ENCODE peak calls at places on chromosomes 3 and 15, in seven cellular contexts. U is A549, T is uterus, P is SJSA1, A is hepatocyte, Q is psoas muscle, I is IMR-90. J is an unnamed sample.

GRCh38 chr15:75329571-75329970 is 6.3 kb upstream of the COMMD4 start:
- DNase-seq in U (no peak), T (no peak), P (no peak), A (no peak), Q (no peak), I (no peak), J (peak; percentile 45)

GRCh38 chr15:66730168-66731014 is 28.4 kb downstream of the SMAD6 start:
- DNase-seq in U (no peak), T (no peak), P (peak; percentile 87), A (no peak), Q (no peak), I (peak; percentile 76), J (peak; percentile 49)

GRCh38 chr15:49982586-49982985 is 136.4 kb downstream of the ATP8B4 start:
- DNase-seq in U (no peak), T (no peak), P (no peak), A (no peak), Q (no peak), I (peak; percentile 89), J (no peak)

GRCh38 chr15:63896336-63897115 is 62.8 kb upstream of the HERC1 start:
- DNase-seq in U (peak; percentile 50), T (no peak), P (peak; percentile 34), A (no peak), Q (peak; percentile 72), I (peak; percentile 81), J (no peak)

GRCh38 chr3:125556314-125556713 is 36.3 kb upstream of the SNX4 start:
- DNase-seq in U (no peak), T (no peak), P (no peak), A (no peak), Q (no peak), I (peak; percentile 89), J (no peak)

GRCh38 chr15:31360843-31361763 is 34.5 kb downstream of the KLF13 start:
- DNase-seq in U (no peak), T (no peak), P (no peak), A (no peak), Q (no peak), I (no peak), J (no peak)

GRCh38 chr15:75723847-75724660 is 11.4 kb upstream of the CSPG4 start:
- DNase-seq in U (peak; percentile 97), T (peak; percentile 93), P (peak; percentile 71), A (peak; percentile 98), Q (peak; percentile 85), I (peak; percentile 96), J (peak; percentile 99)

GRCh38 chr3:54964081-54964480 is 36.2 kb upstream of the LRTM1 start:
- DNase-seq in U (no peak), T (no peak), P (no peak), A (no peak), Q (no peak), I (no peak), J (no peak)

GRCh38 chr3:129429080-129429451 is 630 bp upstream of the EFCAB12 start:
- DNase-seq in U (no peak), T (no peak), P (no peak), A (no peak), Q (no peak), I (no peak), J (no peak)

GRCh38 chr3:29751647-29752263 is 470.9 kb downstream of the RBMS3 start:
- DNase-seq in U (no peak), T (no peak), P (no peak), A (no peak), Q (no peak), I (no peak), J (no peak)

GRCh38 chr3:52493232-52494017 is 1.7 kb upstream of the STAB1 start:
- DNase-seq in U (no peak), T (peak; percentile 45), P (no peak), A (no peak), Q (no peak), I (no peak), J (no peak)

GRCh38 chr3:159821148-159821547 is 167.5 kb upstream of the IL12A start:
- DNase-seq in U (no peak), T (no peak), P (no peak), A (no peak), Q (no peak), I (no peak), J (no peak)

GRCh38 chr3:80696280-80696679 is 928.5 kb upstream of the ROBO1 start:
- DNase-seq in U (no peak), T (no peak), P (no peak), A (peak; percentile 85), Q (no peak), I (no peak), J (no peak)

GRCh38 chr15:65377976-65378366 is at the start of gene IGDCC3:
- DNase-seq in U (no peak), T (no peak), P (no peak), A (peak; percentile 73), Q (no peak), I (no peak), J (no peak)

GRCh38 chr3:14913071-14913925 is 34.1 kb upstream of the NR2C2 start:
- DNase-seq in U (no peak), T (no peak), P (no peak), A (no peak), Q (no peak), I (no peak), J (no peak)

GRCh38 chr3:13866406-13866965 is 13.4 kb downstream of the WNT7A start:
- DNase-seq in U (no peak), T (no peak), P (no peak), A (no peak), Q (no peak), I (no peak), J (no peak)

GRCh38 chr3:184691397-184692131 is 20.3 kb downstream of the MAGEF1 start:
- DNase-seq in U (no peak), T (peak; percentile 52), P (no peak), A (peak; percentile 70), Q (peak; percentile 35), I (peak; percentile 44), J (peak; percentile 75)

GRCh38 chr15:42373274-42373673 is 14.0 kb downstream of the CAPN3 start:
- DNase-seq in U (no peak), T (no peak), P (no peak), A (no peak), Q (peak; percentile 57), I (no peak), J (no peak)

GRCh38 chr15:63672775-63673174 is 75.6 kb downstream of the FBXL22 start:
- DNase-seq in U (no peak), T (no peak), P (no peak), A (no peak), Q (no peak), I (no peak), J (no peak)

GRCh38 chr3:30847589-30847988 is 46.9 kb downstream of the GADL1 start:
- DNase-seq in U (no peak), T (no peak), P (no peak), A (no peak), Q (no peak), I (no peak), J (no peak)

GRCh38 chr3:131107637-131108433 is 81.2 kb downstream of the NEK11 start:
- DNase-seq in U (no peak), T (no peak), P (peak; percentile 48), A (no peak), Q (no peak), I (no peak), J (no peak)

GRCh38 chr3:188298585-188298984 is 144.6 kb downstream of the LPP start:
- DNase-seq in U (no peak), T (no peak), P (no peak), A (no peak), Q (no peak), I (no peak), J (no peak)

GRCh38 chr3:122626515-122627180 is 49.2 kb downstream of the PARP15 start:
- DNase-seq in U (no peak), T (no peak), P (no peak), A (no peak), Q (no peak), I (no peak), J (no peak)

GRCh38 chr3:71681224-71681668 is 44.0 kb downstream of the EIF4E3 start:
- DNase-seq in U (peak; percentile 15), T (peak; percentile 59), P (peak; percentile 42), A (peak; percentile 74), Q (peak; percentile 51), I (peak; percentile 83), J (peak; percentile 89)

GRCh38 chr3:31039145-31039544 is 144.7 kb upstream of the GADL1 start:
- DNase-seq in U (no peak), T (no peak), P (no peak), A (no peak), Q (no peak), I (no peak), J (no peak)

GRCh38 chr3:6921876-6922275 is 61.0 kb downstream of the GRM7 start:
- DNase-seq in U (no peak), T (no peak), P (no peak), A (no peak), Q (no peak), I (no peak), J (no peak)

GRCh38 chr3:6921041-6921440 is 60.1 kb downstream of the GRM7 start:
- DNase-seq in U (no peak), T (no peak), P (no peak), A (no peak), Q (no peak), I (no peak), J (no peak)

GRCh38 chr3:6915898-6916297 is 55.0 kb downstream of the GRM7 start:
- DNase-seq in U (no peak), T (no peak), P (no peak), A (no peak), Q (no peak), I (no peak), J (no peak)
- H3K9me3 ChIP-seq in U (no peaks in the 10 kb centered on the region), T (no peaks in the 10 kb centered on the region), P (no peaks in the 10 kb centered on the region), A (no peaks in the 10 kb centered on the region), Q (no peaks in the 10 kb centered on the region), I (peaks cover 2% of the 10 kb centered on the region), J (no peaks in the 10 kb centered on the region)

DNA sequence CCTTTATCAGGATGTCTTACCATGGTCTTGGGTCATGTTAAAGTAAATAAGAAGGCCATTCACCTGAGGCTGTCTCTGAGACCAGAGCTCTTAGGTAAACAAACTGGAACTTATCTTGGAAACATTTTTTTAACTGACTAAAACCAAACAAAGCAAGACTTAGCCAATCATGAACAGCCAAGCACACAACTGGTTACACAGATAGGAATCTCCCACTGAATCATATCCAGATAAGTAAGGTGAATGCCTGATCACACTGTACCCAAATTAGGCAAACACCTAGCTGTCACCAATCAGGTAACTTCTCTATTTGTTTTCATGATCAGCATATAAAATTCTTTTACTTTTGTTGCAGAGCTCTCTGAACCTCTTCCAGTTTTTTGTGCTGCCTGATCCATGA is 205.4 kb downstream of the CNTN3 start:
- DNase-seq in U (no peak), T (no peak), P (no peak), A (no peak), Q (no peak), I (no peak), J (no peak)
- H3K9me3 ChIP-seq in U (no peaks in the 10 kb centered on the region), T (no peaks in the 10 kb centered on the region), P (no peaks in the 10 kb centered on the region), A (no peaks in the 10 kb centered on the region), Q (no peaks in the 10 kb centered on the region), I (no peaks in the 10 kb centered on the region), J (no peaks in the 10 kb centered on the region)

GRCh38 chr3:193712938-193713337 is 119.9 kb downstream of the OPA1 start:
- DNase-seq in U (no peak), T (no peak), P (no peak), A (no peak), Q (no peak), I (no peak), J (no peak)
- H3K9me3 ChIP-seq in U (peaks cover 4% of the 10 kb centered on the region), T (peaks cover 5% of the 10 kb centered on the region), P (no peaks in the 10 kb centered on the region), A (peaks cover 3% of the 10 kb centered on the region), Q (no peaks in the 10 kb centered on the region), I (peaks cover 8% of the 10 kb centered on the region), J (no peaks in the 10 kb centered on the region)

DNA sequence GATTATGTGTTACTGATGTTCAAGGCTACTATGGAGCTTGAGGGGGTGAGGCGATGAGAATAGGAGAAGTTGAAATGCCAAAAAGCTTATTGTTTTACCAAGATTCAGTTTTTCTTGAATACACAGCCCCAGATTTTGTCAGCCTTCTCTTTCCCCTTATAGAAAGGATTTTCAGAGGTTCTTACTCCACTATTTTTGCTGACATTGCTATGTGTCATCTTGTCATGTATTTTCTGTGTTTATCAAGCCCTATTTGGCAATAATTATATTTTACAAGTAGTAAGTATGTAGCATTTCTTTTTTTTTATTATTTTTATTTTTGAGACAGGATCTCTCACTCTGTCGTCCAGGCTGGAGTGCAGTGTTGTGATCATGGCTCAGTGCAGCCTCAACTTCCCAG is 133.1 kb downstream of the ATG7 start:
- DNase-seq in U (no peak), T (no peak), P (no peak), A (no peak), Q (no peak), I (no peak), J (no peak)
- H3K9me3 ChIP-seq in U (peaks cover 27% of the 10 kb centered on the region), T (no peaks in the 10 kb centered on the region), P (peaks cover 4% of the 10 kb centered on the region), A (peaks cover 3% of the 10 kb centered on the region), Q (no peaks in the 10 kb centered on the region), I (peaks cover 7% of the 10 kb centered on the region), J (peaks cover 5% of the 10 kb centered on the region)

J was measured in sigmoid colon.